ENCODE peak calls at places on chromosomes 16 and 17, in nine cellular contexts. H is fibroblast of villous mesenchyme, S is fibroblast of the aortic adventitia, R is tibial nerve, Z is right lobe of liver, B is A549, N is IMR-90, U is stomach, K is AG04449. C is an unnamed sample.
A peak's percentile ranks its signal among the peaks of the same experiment; 100 is the strongest.

GRCh38 chr16:85370881-85371651 is 242.1 kb upstream of the GSE1 start:
- DNase-seq in H (peak; percentile 59), S (peak; percentile 56), R (peak; percentile 31), Z (no peak), B (no peak), N (no peak), U (peak; percentile 88), K (no peak), C (no peak)

GRCh38 chr17:3804503-3804931 is 3.5 kb upstream of the ITGAE start:
- DNase-seq in H (no peak), S (peak; percentile 31), R (no peak), Z (no peak), B (no peak), N (peak; percentile 38), U (no peak), K (no peak), C (peak; percentile 62)

GRCh38 chr16:24670623-24671454 is 58.6 kb upstream of the TNRC6A start:
- DNase-seq in H (peak; percentile 80), S (peak; percentile 68), R (peak; percentile 56), Z (no peak), B (peak; percentile 82), N (peak; percentile 92), U (no peak), K (no peak), C (peak; percentile 92)

GRCh38 chr16:83878838-83879237 is 20.1 kb upstream of the MLYCD start:
- DNase-seq in H (peak; percentile 73), S (peak; percentile 77), R (peak; percentile 62), Z (no peak), B (peak; percentile 59), N (peak; percentile 60), U (no peak), K (no peak), C (peak; percentile 58)

GRCh38 chr17:20982589-20983358 is 60.0 kb downstream of the USP22 start:
- DNase-seq in H (no peak), S (no peak), R (no peak), Z (no peak), B (no peak), N (no peak), U (peak; percentile 15), K (no peak), C (no peak)

GRCh38 chr17:9987779-9988585 is 82.9 kb upstream of the RCVRN start:
- DNase-seq in H (peak; percentile 40), S (peak; percentile 12), R (no peak), Z (no peak), B (peak; percentile 57), N (peak; percentile 21), U (no peak), K (no peak), C (peak; percentile 42)

GRCh38 chr16:71919033-71919432 is 23.7 kb downstream of the IST1 start:
- DNase-seq in H (peak; percentile 36), S (no peak), R (no peak), Z (no peak), B (no peak), N (no peak), U (no peak), K (no peak), C (no peak)

GRCh38 chr16:67514382-67514828 is 14.2 kb upstream of the RIPOR1 start:
- DNase-seq in H (peak; percentile 89), S (peak; percentile 93), R (peak; percentile 90), Z (peak; percentile 70), B (peak; percentile 89), N (peak; percentile 84), U (peak; percentile 86), K (peak; percentile 42), C (peak; percentile 90)

GRCh38 chr16:67673712-67674580 is 7.3 kb downstream of the C16orf86 start:
- DNase-seq in H (peak; percentile 26), S (no peak), R (peak; percentile 59), Z (peak; percentile 90), B (no peak), N (no peak), U (peak; percentile 77), K (no peak), C (peak; percentile 27)

GRCh38 chr16:19437280-19437679 is 19.6 kb downstream of the TMC5 start:
- DNase-seq in H (no peak), S (peak; percentile 13), R (no peak), Z (no peak), B (no peak), N (no peak), U (peak; percentile 46), K (no peak), C (peak; percentile 17)

GRCh38 chr17:17493249-17493985 is 2.8 kb downstream of the RASD1 start:
- DNase-seq in H (peak; percentile 19), S (no peak), R (no peak), Z (peak; percentile 78), B (no peak), N (no peak), U (peak; percentile 67), K (no peak), C (peak; percentile 54)

DNA sequence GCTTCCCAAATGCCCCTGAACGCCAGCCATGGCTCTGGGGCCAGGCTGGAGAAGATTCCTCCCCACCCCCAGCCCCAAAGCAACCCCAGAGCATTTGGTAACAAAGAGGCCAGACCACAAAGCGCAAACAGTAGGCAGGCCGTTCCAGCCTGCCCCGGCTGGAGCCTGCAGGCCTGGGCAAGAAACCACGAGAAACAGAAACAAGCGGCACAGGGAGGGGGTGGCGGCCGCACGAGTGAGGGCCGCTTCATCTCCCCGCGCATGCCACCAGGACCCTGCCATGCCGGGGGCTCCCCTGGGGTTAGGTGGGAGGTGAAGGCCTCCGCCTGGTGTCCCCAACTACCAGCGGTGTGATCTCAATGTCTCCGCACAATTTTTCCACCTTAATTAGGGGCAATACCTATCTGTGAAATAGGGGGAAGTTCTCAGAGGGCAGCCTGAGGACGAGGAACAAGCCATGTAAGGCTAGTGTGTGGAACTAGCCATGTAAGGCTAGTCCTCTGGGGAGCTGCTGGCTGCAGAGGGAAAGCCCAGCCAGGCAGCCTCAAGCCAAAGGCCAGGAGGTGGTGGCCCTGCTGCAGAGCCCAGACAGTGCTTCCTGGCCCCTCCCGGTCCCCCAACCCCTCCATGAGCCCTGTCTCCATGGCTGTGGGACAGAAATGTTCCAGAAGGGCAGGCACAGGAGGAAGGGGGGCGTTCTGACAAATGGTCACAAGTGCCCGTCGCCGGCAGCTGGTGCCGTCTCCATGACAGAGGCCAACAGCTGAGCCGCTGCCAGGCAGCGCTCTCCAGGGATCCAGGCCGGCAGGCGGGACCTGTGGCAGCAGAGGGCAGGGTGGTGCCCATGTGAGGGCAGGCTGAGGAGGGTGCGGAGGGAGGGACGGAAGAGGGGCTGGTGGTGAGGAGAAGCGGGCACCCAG is 14.5 kb upstream of the MTSS2 start:
- DNase-seq in H (no peak), S (no peak), R (no peak), Z (peak; percentile 75), B (no peak), N (no peak), U (no peak), K (no peak), C (no peak)
- TF ChIP-seq CTCF in H (no peak), S (no peak), R (no peak), Z (no peak), B (no peak), N (no peak), U (no peak), K (no peak), C (no peak)

GRCh38 chr17:40344321-40345160 is 20.0 kb downstream of the GJD3 start:
- DNase-seq in H (no peak), S (no peak), R (no peak), Z (peak; percentile 22), B (no peak), N (no peak), U (no peak), K (no peak), C (no peak)
- H3K4me3 ChIP-seq in H (peak overlapping the region; percentile 85), S (peak overlapping the region; percentile 85), R (peak overlapping the region; percentile 82), Z (peak overlapping the region; percentile 92), B (peak overlapping the region; percentile 39), N (peak overlapping the region; percentile 82), U (peak overlapping the region; percentile 83), K (peak overlapping the region; percentile 47), C (peak overlapping the region; percentile 12)

GRCh38 chr16:3906363-3906762 is 25.9 kb upstream of the CREBBP start:
- DNase-seq in H (no peak), S (no peak), R (no peak), Z (no peak), B (no peak), N (no peak), U (no peak), K (no peak), C (no peak)

GRCh38 chr16:3909791-3910583 is 29.5 kb upstream of the CREBBP start:
- DNase-seq in H (no peak), S (no peak), R (no peak), Z (no peak), B (no peak), N (no peak), U (no peak), K (no peak), C (no peak)

GRCh38 chr16:3907586-3907985 is 27.1 kb upstream of the CREBBP start:
- DNase-seq in H (no peak), S (no peak), R (no peak), Z (no peak), B (no peak), N (no peak), U (no peak), K (no peak), C (no peak)

GRCh38 chr16:3912373-3912772 is 31.9 kb upstream of the CREBBP start:
- DNase-seq in H (no peak), S (no peak), R (no peak), Z (no peak), B (no peak), N (no peak), U (no peak), K (no peak), C (no peak)

DNA sequence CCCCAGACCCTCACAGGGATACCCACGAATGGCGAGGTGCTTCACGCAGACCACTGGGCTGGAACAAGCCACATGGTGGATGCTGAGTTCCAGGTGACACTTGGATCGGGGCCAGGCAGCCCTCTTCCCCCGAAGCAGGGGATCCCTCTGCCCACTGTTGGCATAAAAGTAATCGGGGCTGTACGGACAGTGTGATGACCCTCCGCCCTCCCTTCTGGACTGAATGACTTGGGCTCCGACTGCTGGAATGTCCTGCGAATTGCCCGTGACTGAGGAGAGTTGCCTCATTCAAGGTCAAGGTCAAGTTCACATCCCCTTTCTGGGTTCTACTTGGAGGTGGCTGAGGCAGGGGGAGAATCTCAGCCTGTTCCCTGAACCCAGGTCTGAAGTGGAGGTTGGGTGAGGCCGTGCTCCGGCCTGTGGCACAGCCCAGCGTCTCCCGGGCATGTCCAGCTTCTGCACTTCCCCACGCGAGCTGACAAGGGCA is 28.5 kb upstream of the CREBBP start:
- DNase-seq in H (no peak), S (no peak), R (no peak), Z (no peak), B (no peak), N (no peak), U (no peak), K (no peak), C (no peak)
- TF ChIP-seq CTCF in H (no peak), S (no peak), R (no peak), Z (peak; percentile 27), B (no peak), N (no peak), U (no peak), K (no peak), C (no peak)

DNA sequence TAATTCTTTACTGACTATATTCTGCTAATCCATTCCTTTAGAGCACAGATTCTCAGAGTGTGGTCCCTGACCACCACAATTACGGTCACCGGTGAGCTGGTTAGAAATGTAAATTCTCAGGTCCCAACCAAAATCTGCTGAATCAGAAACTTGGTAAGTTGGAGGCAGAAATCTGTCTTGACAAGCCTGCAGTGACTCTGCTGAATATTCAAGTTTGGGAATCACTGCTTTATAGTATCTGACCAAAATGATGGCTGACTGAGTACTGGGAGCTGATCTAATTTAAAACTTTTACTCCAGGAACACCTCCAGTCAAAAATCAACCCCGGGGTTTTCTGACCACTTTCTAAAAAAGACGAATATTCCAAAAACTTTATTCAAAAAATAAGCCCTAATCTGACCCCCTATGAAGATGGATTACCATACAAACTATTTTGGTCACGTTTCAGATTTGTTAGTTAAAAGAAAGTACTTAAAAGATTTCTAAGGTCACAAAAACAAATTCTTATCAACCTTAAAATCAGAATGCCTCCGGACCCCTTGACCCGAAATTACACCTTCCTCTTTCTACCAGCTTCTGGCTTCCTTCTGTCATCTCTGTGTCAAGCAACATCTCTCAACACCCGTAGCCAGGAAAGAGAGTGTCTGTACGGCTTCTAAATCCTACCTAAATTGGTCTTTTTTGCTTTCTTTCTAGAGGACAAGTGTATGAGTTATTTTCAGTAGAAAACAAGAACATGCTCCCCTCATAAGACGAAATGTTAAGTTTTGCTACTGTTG is 38.6 kb downstream of the CREBBP start:
- DNase-seq in H (no peak), S (no peak), R (no peak), Z (no peak), B (no peak), N (no peak), U (no peak), K (no peak), C (no peak)
- H3K4me3 ChIP-seq in H (no peak overlapping the region), S (no peak overlapping the region), R (no peak overlapping the region), Z (no peak overlapping the region), B (no peak overlapping the region), N (no peak overlapping the region), U (no peak overlapping the region), K (no peak overlapping the region), C (no peak overlapping the region)

C was measured in fibroblast of mammary gland.